ENCODE peak calls at places on chromosomes 16 and 17, in four cellular contexts. I is T1000; O is stimulated activated CD4-positive, alpha-beta T cell treated with anti-CD3 and anti-CD28 coated beads, Interleukin-2, amount 100 ng/mL, for 48 hours; J is OCI-LY7. V is an unnamed sample.

GRCh38 chr16:3577302-3577752 is at the start of gene NLRC3:
- DNase-seq in I (no peak), J (peak; percentile 73), O (peak; percentile 21), V (no peak)

GRCh38 chr17:7989781-7990655 is 12.4 kb upstream of the GUCY2D start:
- DNase-seq in I (peak; percentile 77), O (peak; percentile 98), J (peak; percentile 90), V (peak; percentile 81)

GRCh38 chr17:80254396-80255241 is 6.0 kb upstream of the RNF213 start:
- DNase-seq in I (peak; percentile 64), O (peak; percentile 62), J (peak; percentile 40), V (no peak)

GRCh38 chr17:60139438-60140285 is 10.1 kb upstream of the CA4 start:
- DNase-seq in J (no peak), I (peak; percentile 35), O (peak; percentile 61), V (no peak)

GRCh38 chr17:34840758-34841157 is 120.5 kb downstream of the CCT6B start:
- DNase-seq in O (no peak), I (no peak), J (peak; percentile 89), V (no peak)

GRCh38 chr17:1422907-1423306 is 22.9 kb upstream of the YWHAE start:
- DNase-seq in J (no peak), O (no peak), I (peak; percentile 40), V (no peak)

GRCh38 chr16:3074860-3075545 is 9.6 kb downstream of the IL32 start:
- DNase-seq in I (no peak), O (peak; percentile 59), J (peak; percentile 83), V (no peak)

GRCh38 chr17:15278381-15278780 is 13.3 kb upstream of the PMP22 start:
- DNase-seq in I (no peak), O (no peak), J (no peak), V (no peak)

GRCh38 chr17:78986048-78986648 is 6.4 kb upstream of the LGALS3BP start:
- DNase-seq in J (peak; percentile 47), I (no peak), O (no peak), V (no peak)

GRCh38 chr17:19538095-19539039 is 4.7 kb downstream of the SLC47A1 start:
- DNase-seq in I (no peak), O (no peak), J (peak; percentile 22), V (no peak)

GRCh38 chr16:64096671-64097070 is 1025.2 kb downstream of the CDH11 start:
- DNase-seq in J (no peak), I (no peak), O (no peak), V (no peak)